ENCODE peak calls at places on chromosome 5, in six cellular contexts. B is CD8-positive, alpha-beta T cell; E is lower leg skin; A is fibroblast of pulmonary artery; I is GM23338; X is WERI-Rb-1. K is an unnamed sample.

GRCh38 chr5:176629853-176630680 is at the start of the genes EIF4E1B and SNCB:
- DNase-seq in B (no peak), X (peak; percentile 75), E (no peak), I (peak; percentile 89), A (peak; percentile 38), K (peak; percentile 33)

GRCh38 chr5:161399996-161400562 is 146.4 kb downstream of the GABRB2 start:
- DNase-seq in I (no peak), B (no peak), A (no peak), E (no peak), X (no peak), K (no peak)

GRCh38 chr5:71013575-71013974 is 11.6 kb downstream of the NAIP start:
- DNase-seq in A (no peak), B (no peak), X (no peak), E (no peak), I (peak; percentile 66), K (no peak)

GRCh38 chr5:168047669-168048111 is 243.8 kb upstream of the WWC1 start:
- DNase-seq in B (no peak), I (peak; percentile 24), A (no peak), E (no peak), X (no peak), K (no peak)

GRCh38 chr5:41339339-41339738 is 126.0 kb upstream of the C6 start:
- DNase-seq in A (no peak), E (no peak), I (no peak), X (no peak), B (no peak), K (no peak)

GRCh38 chr5:32326216-32326772 is 13.6 kb upstream of the MTMR12 start:
- DNase-seq in I (no peak), E (no peak), X (no peak), A (no peak), B (no peak), K (no peak)

GRCh38 chr5:8840237-8840636 is 705.6 kb downstream of the SEMA5A start:
- DNase-seq in B (no peak), I (peak; percentile 80), E (no peak), X (no peak), A (no peak), K (no peak)

GRCh38 chr5:1167361-1167727 is 34.1 kb upstream of the SLC6A19 start:
- DNase-seq in B (no peak), A (no peak), X (no peak), E (no peak), I (no peak), K (no peak)

GRCh38 chr5:105506692-105507277 is 1944.2 kb upstream of the NUDT12 start:
- DNase-seq in A (peak; percentile 17), X (peak; percentile 55), I (peak; percentile 59), B (no peak), E (no peak), K (no peak)
- TF ChIP-seq CTCF in A (peak; percentile 28), X (peak; percentile 79), I (peak; percentile 80), B (no peak), E (no peak), K (no peak)

DNA sequence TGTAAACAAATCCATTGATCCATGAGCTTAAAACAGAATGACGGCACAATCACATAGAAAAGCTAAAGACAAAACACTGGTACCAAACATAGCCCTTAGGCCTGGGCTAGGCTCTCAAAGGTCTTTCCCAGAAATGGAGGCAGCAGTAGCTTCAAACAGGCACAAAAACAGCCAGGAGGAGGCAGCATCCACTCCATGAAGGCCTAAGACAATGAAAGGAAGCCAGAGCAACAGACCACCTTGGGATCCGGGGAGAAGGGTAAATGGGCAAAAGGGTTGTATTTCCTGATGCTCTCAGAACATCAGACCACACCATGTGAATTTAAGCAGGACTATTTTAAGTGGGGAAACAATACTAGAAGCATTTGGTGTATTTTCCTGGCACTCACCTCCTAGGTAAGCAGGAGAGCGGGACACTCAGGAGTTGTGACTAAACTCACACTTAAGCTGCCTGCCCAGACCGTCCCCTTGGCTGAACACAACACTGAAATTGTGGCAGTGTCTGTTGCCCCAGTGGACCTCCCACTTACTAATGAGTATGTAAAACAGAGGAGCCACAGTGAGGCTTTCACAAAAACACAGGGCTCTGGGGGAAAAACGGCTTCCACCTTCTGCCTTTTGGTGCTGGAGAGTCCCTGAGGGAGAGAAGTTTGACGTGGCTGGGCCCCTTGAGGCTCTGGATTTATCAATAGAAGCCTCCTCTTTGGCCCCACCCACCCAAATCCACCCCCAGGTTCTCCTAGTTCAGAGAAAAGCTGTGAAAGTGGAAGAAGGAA is 11.9 kb downstream of the GNPDA1 start:
- DNase-seq in I (peak; percentile 50), E (no peak), B (no peak), X (peak; percentile 33), A (peak; percentile 41), K (no peak)
- TF ChIP-seq CTCF in I (peak; percentile 63), E (no peak), B (no peak), X (peak; percentile 60), A (peak; percentile 50), K (no peak)

GRCh38 chr5:43638556-43638955 is 35.6 kb downstream of the NNT start:
- DNase-seq in B (no peak), E (no peak), A (peak; percentile 36), X (no peak), I (no peak), K (no peak)

GRCh38 chr5:43643750-43644149 is 40.8 kb downstream of the NNT start:
- DNase-seq in X (no peak), E (no peak), A (no peak), I (no peak), B (no peak), K (no peak)

GRCh38 chr5:43643327-43643726 is 40.3 kb downstream of the NNT start:
- DNase-seq in X (no peak), I (no peak), E (no peak), A (no peak), B (no peak), K (no peak)

GRCh38 chr5:43639566-43639965 is 36.6 kb downstream of the NNT start:
- DNase-seq in I (no peak), E (no peak), B (no peak), X (no peak), A (no peak), K (no peak)

DNA sequence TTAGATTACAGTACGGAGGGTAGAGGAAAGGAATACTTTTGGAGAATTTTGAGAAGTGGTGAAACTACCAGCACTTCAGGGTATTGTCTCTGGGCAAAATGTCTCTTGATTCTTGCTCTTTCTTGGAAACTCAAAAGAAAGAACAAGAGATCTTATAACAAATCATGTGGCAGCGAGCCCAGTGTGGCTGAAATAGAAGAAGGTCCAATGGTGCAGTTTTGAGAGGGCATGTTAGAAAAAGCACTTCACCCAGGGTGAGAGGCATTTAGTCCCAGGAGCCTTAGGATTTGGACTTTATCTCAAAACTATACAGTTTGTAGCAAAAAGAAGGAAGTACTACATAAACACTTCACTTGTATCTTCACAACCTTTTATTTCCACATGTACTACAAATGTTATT is 39.4 kb downstream of the NNT start:
- DNase-seq in I (no peak), B (no peak), E (no peak), A (no peak), X (no peak), K (no peak)
- TF ChIP-seq CTCF in I (no peak), B (no peak), E (no peak), A (no peak), X (no peak), K (no peak)

GRCh38 chr5:58459860-58460726 is at the start of gene PLK2:
- DNase-seq in I (peak; percentile 76), X (peak; percentile 88), E (peak; percentile 99), A (peak; percentile 97), B (peak; percentile 88), K (peak; percentile 95)
- TF ChIP-seq CTCF in I (peak; percentile 45), X (peak; percentile 66), E (no peak), A (peak; percentile 23), B (no peak), K (no peak)

DNA sequence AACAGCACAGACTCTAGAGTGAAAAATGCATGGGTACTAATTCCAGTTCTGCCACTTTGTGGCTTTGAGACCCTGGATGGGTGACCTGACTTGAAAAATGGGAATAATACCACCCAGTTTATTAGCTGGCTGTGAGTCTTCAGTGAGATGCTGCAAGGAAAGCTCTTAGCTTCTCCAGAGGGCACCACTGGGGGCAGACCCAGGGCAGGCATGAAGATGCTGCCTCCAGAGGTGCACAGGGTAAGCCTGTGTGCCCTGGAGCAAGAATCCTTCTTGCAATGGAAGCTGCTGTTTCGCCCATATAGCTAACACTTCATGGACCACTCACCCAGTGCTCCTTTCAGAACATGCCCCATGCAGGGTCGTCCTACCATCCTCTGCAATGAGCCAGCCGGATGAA is 75.7 kb downstream of the C5orf15 start:
- DNase-seq in X (no peak), I (no peak), B (no peak), E (no peak), A (no peak), K (no peak)
- TF ChIP-seq CTCF in X (no peak), I (no peak), B (no peak), E (no peak), A (no peak), K (no peak)

DNA sequence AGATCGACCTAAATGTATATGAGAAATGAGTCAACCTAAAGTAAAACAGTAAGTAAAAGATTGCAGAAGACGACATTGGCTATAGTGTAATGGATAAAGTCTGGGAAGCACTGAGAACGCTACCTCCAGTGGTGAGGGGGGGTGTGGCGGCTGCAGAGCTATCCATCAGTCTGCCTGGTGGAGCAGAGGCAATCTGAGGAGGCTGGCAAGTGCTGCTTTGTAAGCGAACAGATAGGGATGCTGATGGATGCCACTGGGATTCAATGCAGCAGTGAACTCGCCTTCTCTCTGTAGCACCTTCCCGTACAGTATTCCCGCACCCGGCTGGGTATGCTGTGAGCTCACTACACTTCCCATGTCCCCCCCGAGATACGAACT is 261.5 kb downstream of the NSG2 start:
- DNase-seq in X (no peak), I (peak; percentile 32), B (no peak), E (peak; percentile 29), A (no peak), K (no peak)
- TF ChIP-seq CTCF in X (no peak), I (no peak), B (no peak), E (no peak), A (no peak), K (no peak)